ENCODE peak calls at places on chromosomes 5 and 9, in five cellular contexts. A is DND-41; P is CD8-positive, alpha-beta T cell; G is prostate gland; Y is brain microvascular endothelial cell. Q is an unnamed sample. For H3K36me3, the result is how much of the 10 kb centered on the place peaks cover.

GRCh38 chr5:129078247-129078646 is 16.3 kb upstream of the ISOC1 start:
- DNase-seq in A (no peak), P (no peak), G (no peak), Y (no peak), Q (no peak)

GRCh38 chr5:132428811-132429440 is 59.4 kb downstream of the SLC22A5 start:
- DNase-seq in A (no peak), P (no peak), G (no peak), Y (peak), Q (no peak)

GRCh38 chr5:116411101-116411571 is 163.5 kb downstream of the SEMA6A start:
- DNase-seq in A (no peak), P (no peak), G (no peak), Y (no peak), Q (peak)

GRCh38 chr5:21711854-21712752 is 1141.0 kb downstream of the CDH12 start:
- DNase-seq in A (no peak), P (no peak), G (no peak), Y (no peak), Q (no peak)

GRCh38 chr5:60346391-60346790 is 353.6 kb downstream of the DEPDC1B start:
- DNase-seq in A (no peak), P (no peak), G (no peak), Y (no peak), Q (no peak)

GRCh38 chr5:135056316-135057030 is 22.4 kb upstream of the PITX1 start:
- DNase-seq in A (no peak), P (no peak), G (no peak), Y (no peak), Q (no peak)

GRCh38 chr9:109369285-109369684 is 48.4 kb upstream of the EPB41L4B start:
- DNase-seq in A (no peak), P (no peak), G (no peak), Y (no peak), Q (no peak)

GRCh38 chr9:73805111-73805510 is 653.4 kb downstream of the ANXA1 start:
- DNase-seq in A (no peak), P (no peak), G (no peak), Y (no peak), Q (no peak)

GRCh38 chr5:112386716-112387115 is 32.4 kb downstream of the EPB41L4A start:
- DNase-seq in A (no peak), P (no peak), G (no peak), Y (no peak), Q (no peak)

GRCh38 chr5:106121972-106122605 is 1548.6 kb downstream of the EFNA5 start:
- DNase-seq in A (peak), P (no peak), G (no peak), Y (no peak), Q (peak)

GRCh38 chr5:96645096-96645495 is 17.1 kb upstream of the CAST start:
- DNase-seq in A (no peak), P (no peak), G (no peak), Y (no peak), Q (no peak)

GRCh38 chr5:39599721-39600431 is 175.1 kb upstream of the DAB2 start:
- DNase-seq in A (no peak), P (no peak), G (no peak), Y (peak), Q (no peak)

GRCh38 chr5:158387499-158387898 is 528.6 kb upstream of the CLINT1 start:
- DNase-seq in A (no peak), P (no peak), G (no peak), Y (no peak), Q (no peak)

GRCh38 chr5:177086918-177087706 is 397 bp downstream of the FGFR4 start:
- DNase-seq in A (no peak), P (peak), G (no peak), Y (no peak), Q (peak)

GRCh38 chr5:154071799-154072781 is 33.3 kb downstream of the MFAP3 start:
- DNase-seq in A (peak), P (peak), G (peak), Y (peak), Q (peak)

GRCh38 chr9:35907732-35908483 is 1.4 kb upstream of the SPAAR start:
- DNase-seq in A (no peak), P (no peak), G (peak), Y (peak), Q (peak)

GRCh38 chr5:75235711-75236110 is 967 bp downstream of the ANKRD31 start:
- DNase-seq in A (no peak), P (no peak), G (no peak), Y (no peak), Q (no peak)

GRCh38 chr9:28234899-28235277 is 661.6 kb upstream of the C9orf72 start:
- DNase-seq in A (no peak), P (no peak), G (no peak), Y (peak), Q (peak)

GRCh38 chr5:157575096-157575872 is at the start of gene ADAM19:
- DNase-seq in A (peak), P (peak), G (no peak), Y (no peak), Q (no peak)

GRCh38 chr5:2908086-2908485 is 156.6 kb upstream of the IRX2 start:
- DNase-seq in A (no peak), P (no peak), G (no peak), Y (no peak), Q (no peak)

GRCh38 chr9:98207606-98208005 is 15.2 kb upstream of the CORO2A start:
- DNase-seq in A (no peak), P (no peak), G (no peak), Y (no peak), Q (no peak)

GRCh38 chr5:59769041-59769360 is 124.5 kb downstream of the PDE4D start:
- DNase-seq in A (no peak), P (no peak), G (no peak), Y (no peak), Q (no peak)

GRCh38 chr9:84867171-84867570 is 197.6 kb downstream of the NTRK2 start:
- DNase-seq in A (no peak), P (no peak), G (no peak), Y (no peak), Q (no peak)

GRCh38 chr5:158899792-158900191 is 199.9 kb downstream of the EBF1 start:
- DNase-seq in A (no peak), P (no peak), G (no peak), Y (no peak), Q (no peak)

GRCh38 chr9:136015656-136016055 is 54.5 kb upstream of the UBAC1 start:
- DNase-seq in A (no peak), P (no peak), G (no peak), Y (no peak), Q (peak)

GRCh38 chr9:99140685-99141314 is 35.9 kb downstream of the TGFBR1 start:
- DNase-seq in A (peak), P (peak), G (peak), Y (peak), Q (peak)

GRCh38 chr5:93503598-93504067 is 77.4 kb downstream of the NR2F1-AS1 start:
- DNase-seq in A (no peak), P (no peak), G (no peak), Y (peak), Q (no peak)

GRCh38 chr5:141094481-141095262 is at the start of gene PCDHB2:
- DNase-seq in A (no peak), P (no peak), G (peak), Y (no peak), Q (peak)

GRCh38 chr5:137954131-137954879 is 65.0 kb downstream of the PKD2L2 start:
- DNase-seq in A (no peak), P (no peak), G (peak), Y (peak), Q (no peak)
- H3K36me3 ChIP-seq in A (half or more), P (under half), G (under half), Y (under half), Q (half or more)

GRCh38 chr5:120450910-120451309 is 13.2 kb upstream of the PRR16 start:
- DNase-seq in A (no peak), P (no peak), G (no peak), Y (no peak), Q (no peak)

GRCh38 chr5:120446896-120447295 is 17.2 kb upstream of the PRR16 start:
- DNase-seq in A (no peak), P (no peak), G (no peak), Y (no peak), Q (no peak)

GRCh38 chr5:120451445-120451844 is 12.7 kb upstream of the PRR16 start:
- DNase-seq in A (no peak), P (no peak), G (no peak), Y (no peak), Q (no peak)

GRCh38 chr5:120447706-120448239 is 16.3 kb upstream of the PRR16 start:
- DNase-seq in A (no peak), P (no peak), G (no peak), Y (peak), Q (no peak)

DNA sequence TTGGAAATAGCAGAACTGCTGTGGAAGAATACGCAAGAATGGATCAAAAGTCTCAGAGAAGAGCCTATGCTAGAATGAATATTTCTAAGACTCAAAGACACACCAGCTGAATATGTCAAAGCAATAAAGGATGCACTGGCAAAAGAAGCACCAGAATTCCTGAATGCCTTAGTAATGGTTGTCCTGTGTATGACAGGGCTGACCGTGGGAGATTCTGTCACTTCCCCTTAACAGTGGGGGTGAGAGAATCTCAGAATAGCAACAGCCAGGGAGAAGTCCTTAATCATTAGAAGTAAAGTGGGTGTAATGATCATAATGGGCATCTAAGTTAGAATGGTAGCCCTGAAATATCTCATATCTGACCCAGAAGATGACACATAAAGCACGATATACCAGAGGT is 14.6 kb upstream of the PRR16 start:
- DNase-seq in A (no peak), P (no peak), G (no peak), Y (peak), Q (no peak)
- TF ChIP-seq CTCF in A (no peak), P (no peak), G (no peak), Y (no peak), Q (no peak)

GRCh38 chr9:127812936-127813675 is 10.4 kb downstream of the FPGS start:
- DNase-seq in A (no peak), P (no peak), G (no peak), Y (no peak), Q (no peak)
- H3K36me3 ChIP-seq in A (half or more), P (under half), G (under half), Y (half or more), Q (under half)

DNA sequence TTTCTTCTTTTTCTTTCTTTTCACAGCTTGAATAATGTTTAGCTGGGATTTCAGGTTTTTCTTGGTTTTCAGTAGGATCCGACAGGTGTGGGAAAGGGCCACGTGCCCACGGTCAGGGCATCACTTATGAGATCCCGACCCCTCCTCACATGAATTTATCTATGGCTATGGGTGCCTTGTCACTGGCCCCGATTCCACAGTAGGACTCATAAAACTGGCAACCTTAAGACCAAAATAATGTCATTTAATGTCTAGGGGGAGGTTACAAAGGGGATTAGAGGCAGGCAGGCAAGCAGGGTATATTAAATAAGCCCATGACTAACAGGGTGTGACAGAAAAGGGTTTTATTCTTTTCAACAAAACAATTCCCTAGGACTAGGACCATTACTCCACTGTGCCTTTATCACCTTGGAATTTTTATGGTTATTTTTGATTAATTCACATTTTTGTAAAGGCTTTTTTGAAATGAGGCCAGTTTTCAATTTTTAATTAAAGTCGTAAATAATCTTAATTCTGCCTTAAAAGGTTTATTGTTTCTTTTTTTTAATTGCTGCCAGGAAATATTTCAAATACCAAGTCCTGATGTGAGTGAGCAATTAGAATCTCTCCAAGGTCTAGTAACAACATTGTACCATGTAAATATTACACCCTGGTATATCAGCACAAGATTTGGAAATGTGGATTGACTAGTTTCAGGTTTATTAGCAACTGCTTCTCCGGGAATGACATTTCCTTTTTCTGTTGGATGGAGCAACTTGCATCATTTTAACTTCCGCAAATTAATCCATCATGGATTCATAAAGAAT is 370.3 kb downstream of the GLIS3 start:
- DNase-seq in A (no peak), P (no peak), G (no peak), Y (no peak), Q (no peak)
- TF ChIP-seq CTCF in A (no peak), P (no peak), G (no peak), Y (no peak), Q (no peak)

GRCh38 chr5:151137067-151137825 is 20.3 kb downstream of the ANXA6 start:
- DNase-seq in A (no peak), P (no peak), G (no peak), Y (no peak), Q (no peak)

GRCh38 chr5:151139015-151139414 is 18.6 kb downstream of the ANXA6 start:
- DNase-seq in A (no peak), P (peak), G (no peak), Y (no peak), Q (no peak)

GRCh38 chr5:151139646-151140045 is 17.9 kb downstream of the ANXA6 start:
- DNase-seq in A (no peak), P (no peak), G (no peak), Y (no peak), Q (no peak)

GRCh38 chr5:151140686-151141459 is 16.7 kb downstream of the ANXA6 start:
- DNase-seq in A (no peak), P (no peak), G (no peak), Y (no peak), Q (no peak)

GRCh38 chr5:151138114-151138513 is 19.5 kb downstream of the ANXA6 start:
- DNase-seq in A (no peak), P (no peak), G (no peak), Y (no peak), Q (no peak)
- H3K36me3 ChIP-seq in A (half or more), P (half or more), G (under half), Y (half or more), Q (half or more)